ENCODE peak calls at places on chromosome 22, in nine cellular contexts. G is ascending aorta, X is cardiac fibroblast, U is AG10803, S is thoracic aorta, Y is cardiac muscle cell, M is prostate gland, W is neural progenitor cell, F is mammary epithelial cell. P is an unnamed sample.

GRCh38 chr22:50114221-50114981 is 24.6 kb downstream of the MOV10L1 start:
- DNase-seq in G (no peak), X (peak), U (peak), S (no peak), Y (peak), M (no peak), W (peak), F (no peak), P (peak)

GRCh38 chr22:20398420-20398819 is 4.5 kb downstream of the ZNF74 start:
- DNase-seq in G (no peak), X (no peak), U (no peak), S (no peak), Y (no peak), M (no peak), W (no peak), F (no peak), P (no peak)

GRCh38 chr22:39985383-39986045 is 9.2 kb upstream of the FAM83F start:
- DNase-seq in G (no peak), X (no peak), U (no peak), S (no peak), Y (no peak), M (no peak), W (no peak), F (peak), P (no peak)

GRCh38 chr22:23913661-23914353 is 19.6 kb downstream of the MIF start:
- DNase-seq in G (peak), X (peak), U (peak), S (peak), Y (peak), M (peak), W (peak), F (peak), P (peak)

GRCh38 chr22:44019416-44019815 is 4.7 kb upstream of the PARVB start:
- DNase-seq in G (no peak), X (no peak), U (no peak), S (no peak), Y (no peak), M (no peak), W (no peak), F (no peak), P (no peak)

GRCh38 chr22:21766933-21767462 is 31.4 kb upstream of the YPEL1 start:
- DNase-seq in G (no peak), X (no peak), U (no peak), S (no peak), Y (no peak), M (no peak), W (no peak), F (no peak), P (no peak)

GRCh38 chr22:37201066-37201820 is 11.0 kb downstream of the SSTR3 start:
- DNase-seq in G (no peak), X (no peak), U (no peak), S (no peak), Y (no peak), M (no peak), W (no peak), F (no peak), P (no peak)

GRCh38 chr22:33864723-33865130 is 55.5 kb downstream of the LARGE1 start:
- DNase-seq in G (no peak), X (no peak), U (no peak), S (no peak), Y (peak), M (no peak), W (no peak), F (no peak), P (peak)

GRCh38 chr22:27881404-27881803 is 37.7 kb downstream of the PITPNB start:
- DNase-seq in G (no peak), X (peak), U (peak), S (no peak), Y (peak), M (peak), W (peak), F (no peak), P (peak)

GRCh38 chr22:49391436-49391835 is 436.2 kb downstream of the BRD1 start:
- DNase-seq in G (peak), X (no peak), U (no peak), S (no peak), Y (no peak), M (no peak), W (no peak), F (no peak), P (no peak)

GRCh38 chr22:43633631-43634030 is 178.5 kb downstream of the EFCAB6 start:
- DNase-seq in G (no peak), X (no peak), U (no peak), S (no peak), Y (no peak), M (no peak), W (no peak), F (no peak), P (no peak)

GRCh38 chr22:36221799-36222751 is 17.3 kb downstream of the APOL2 start:
- DNase-seq in G (no peak), X (peak), U (no peak), S (no peak), Y (peak), M (peak), W (peak), F (peak), P (peak)

GRCh38 chr22:36753120-36753802 is 22.7 kb downstream of the IFT27 start:
- DNase-seq in G (no peak), X (no peak), U (no peak), S (no peak), Y (no peak), M (no peak), W (no peak), F (peak), P (no peak)

GRCh38 chr22:28628766-28629165 is 50.9 kb downstream of the TTC28 start:
- DNase-seq in G (no peak), X (no peak), U (no peak), S (no peak), Y (no peak), M (no peak), W (no peak), F (no peak), P (no peak)

GRCh38 chr22:50303848-50304527 is 3.5 kb downstream of the PLXNB2 start:
- DNase-seq in G (no peak), X (no peak), U (no peak), S (no peak), Y (no peak), M (peak), W (peak), F (peak), P (peak)

GRCh38 chr22:39522567-39523300 is 2.4 kb downstream of the ATF4 start:
- DNase-seq in G (no peak), X (peak), U (peak), S (no peak), Y (peak), M (peak), W (peak), F (peak), P (peak)

GRCh38 chr22:18091916-18092526 is 14.2 kb downstream of the PEX26 start:
- DNase-seq in G (peak), X (peak), U (peak), S (no peak), Y (peak), M (peak), W (no peak), F (peak), P (peak)

GRCh38 chr22:42388130-42388797 is 43.9 kb downstream of the NFAM1 start:
- DNase-seq in G (no peak), X (peak), U (no peak), S (no peak), Y (peak), M (no peak), W (peak), F (peak), P (no peak)

GRCh38 chr22:43000441-43001175 is 14.3 kb downstream of the PACSIN2 start:
- DNase-seq in G (peak), X (peak), U (peak), S (no peak), Y (peak), M (no peak), W (no peak), F (no peak), P (peak)

GRCh38 chr22:19815093-19815822 is 39.4 kb downstream of the GNB1L start:
- DNase-seq in G (no peak), X (no peak), U (no peak), S (no peak), Y (no peak), M (no peak), W (no peak), F (no peak), P (peak)

DNA sequence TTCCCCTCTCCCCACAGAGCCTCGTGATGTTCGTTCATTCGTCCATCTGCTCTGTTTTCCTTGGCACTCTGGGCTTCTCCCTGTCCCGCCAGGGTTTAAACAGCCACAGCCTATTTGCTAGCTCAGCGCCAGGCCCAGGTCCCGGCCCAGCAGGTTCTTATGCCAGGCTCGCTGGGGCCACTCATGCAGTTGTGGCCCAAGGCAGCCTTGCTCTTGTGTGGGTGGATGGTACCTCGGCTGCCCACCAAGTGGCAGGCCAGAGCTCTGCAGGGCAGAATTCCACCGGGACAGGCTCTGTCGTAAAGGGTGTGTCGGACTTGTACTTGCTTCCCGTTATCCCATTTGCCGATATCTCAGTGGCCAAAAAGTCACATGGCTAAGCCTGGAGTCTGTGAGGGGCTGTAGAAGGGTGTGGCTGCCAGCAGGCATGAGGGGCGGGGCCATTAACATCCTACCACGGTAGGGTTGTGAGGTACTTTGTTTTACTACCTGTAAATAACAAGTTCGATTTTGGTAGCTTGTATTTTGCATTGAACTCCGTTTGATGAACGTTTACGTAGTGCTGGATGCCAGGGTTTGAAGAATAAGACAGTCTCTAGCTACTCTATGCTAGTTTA is 7.9 kb downstream of the FAM118A start:
- DNase-seq in G (peak), X (peak), U (peak), S (peak), Y (peak), M (peak), W (peak), F (peak), P (peak)
- TF ChIP-seq CTCF in G (peak), X (peak), U (peak), S (peak), Y (peak), M (peak), W (peak), F (peak), P (peak)

GRCh38 chr22:26477341-26477731 is 6.2 kb downstream of the HPS4 start:
- DNase-seq in G (no peak), X (no peak), U (no peak), S (no peak), Y (no peak), M (no peak), W (no peak), F (no peak), P (no peak)
- H3K4me3 ChIP-seq in G (no peak), X (no peak), U (no peak), S (no peak), Y (no peak), M (no peak), W (no peak), F (no peak), P (no peak)

GRCh38 chr22:31022516-31022915 is 53.5 kb downstream of the TUG1 start:
- DNase-seq in G (no peak), X (no peak), U (no peak), S (no peak), Y (no peak), M (no peak), W (no peak), F (no peak), P (no peak)

GRCh38 chr22:31019276-31019930 is 50.3 kb downstream of the TUG1 start:
- DNase-seq in G (no peak), X (no peak), U (no peak), S (no peak), Y (no peak), M (no peak), W (no peak), F (no peak), P (no peak)

DNA sequence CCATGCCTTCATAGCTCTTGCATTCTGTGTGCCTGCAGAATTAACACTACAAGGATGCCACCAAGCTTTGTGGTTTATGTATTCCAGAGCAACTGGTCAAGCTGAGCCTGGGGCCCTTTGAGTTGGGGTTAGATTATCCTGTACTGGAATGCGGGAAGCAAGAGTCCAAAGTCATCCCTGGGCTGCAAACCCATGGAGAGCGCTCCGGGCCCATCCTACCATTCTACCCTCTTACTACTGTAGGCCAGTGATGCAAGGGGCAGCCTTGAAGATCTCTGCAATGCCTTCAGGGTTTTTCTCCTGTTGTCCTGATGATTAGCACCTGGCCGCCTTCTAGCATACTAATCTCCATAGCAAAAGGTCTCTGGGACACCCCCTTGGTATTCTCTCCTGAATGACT is 51.3 kb downstream of the TUG1 start:
- DNase-seq in G (no peak), X (no peak), U (no peak), S (no peak), Y (no peak), M (no peak), W (no peak), F (no peak), P (no peak)
- TF ChIP-seq CTCF in G (no peak), X (no peak), U (no peak), S (no peak), Y (no peak), M (no peak), W (no peak), F (no peak), P (no peak)

GRCh38 chr22:30546616-30547015 is at the start of gene SEC14L6:
- DNase-seq in G (no peak), X (no peak), U (no peak), S (no peak), Y (no peak), M (no peak), W (no peak), F (no peak), P (no peak)
- H3K4me3 ChIP-seq in G (no peak), X (no peak), U (no peak), S (no peak), Y (no peak), M (no peak), W (no peak), F (no peak), P (no peak)